ENCODE peak calls at places on chromosomes 2 and 18, in seven cellular contexts. H, S, C, N, K, G and P are unnamed samples.

GRCh38 chr2:3654031-3654430 is 4.0 kb upstream of the ALLC start:
- DNase-seq in G (no peak), H (no peak), C (no peak), N (no peak), S (no peak), K (no peak), P (no peak)

GRCh38 chr18:62720766-62721613 is 5.6 kb downstream of the PHLPP1 start:
- DNase-seq in H (no peak), C (no peak), N (no peak), G (no peak), S (no peak), K (no peak), P (no peak)

GRCh38 chr2:167844714-167845530 is 402.5 kb downstream of the STK39 start:
- DNase-seq in N (peak; percentile 47), S (no peak), C (no peak), H (peak; percentile 89), G (no peak), K (no peak), P (no peak)

GRCh38 chr2:169190197-169190775 is 120.9 kb downstream of the DHRS9 start:
- DNase-seq in C (no peak), S (no peak), K (no peak), N (no peak), H (no peak), G (no peak), P (no peak)

GRCh38 chr18:67815280-67815679 is 298.8 kb upstream of the DSEL start:
- DNase-seq in G (no peak), H (no peak), K (no peak), S (no peak), C (no peak), N (no peak), P (no peak)

GRCh38 chr2:228507870-228508269 is 326.4 kb upstream of the SPHKAP start:
- DNase-seq in C (no peak), N (no peak), S (no peak), H (peak; percentile 75), K (no peak), G (no peak), P (no peak)

GRCh38 chr2:182761903-182762302 is 45.8 kb downstream of the DNAJC10 start:
- DNase-seq in G (no peak), N (no peak), C (no peak), H (no peak), S (no peak), K (no peak), P (no peak)

GRCh38 chr2:157336137-157336721 is 10.6 kb upstream of the ERMN start:
- DNase-seq in S (no peak), K (no peak), C (peak; percentile 22), G (no peak), H (peak; percentile 28), N (peak; percentile 36), P (peak; percentile 54)

GRCh38 chr18:62878305-62878704 is 163.0 kb downstream of the PHLPP1 start:
- DNase-seq in S (no peak), H (no peak), G (no peak), C (no peak), N (no peak), K (no peak), P (no peak)

GRCh38 chr2:74915743-74916142 is 42.7 kb upstream of the POLE4 start:
- DNase-seq in G (no peak), H (no peak), N (no peak), C (no peak), S (no peak), K (no peak), P (no peak)

GRCh38 chr18:63085611-63086010 is 234.0 kb downstream of the BCL2 start:
- DNase-seq in H (no peak), K (no peak), S (no peak), C (no peak), G (peak; percentile 67), N (no peak), P (no peak)

GRCh38 chr18:36833120-36833519 is 4.2 kb downstream of the KIAA1328 start:
- DNase-seq in G (no peak), C (no peak), N (no peak), H (no peak), K (no peak), S (no peak), P (no peak)

GRCh38 chr18:26468931-26469340 is 79.4 kb downstream of the KCTD1 start:
- DNase-seq in N (no peak), K (no peak), H (peak; percentile 76), C (peak; percentile 41), G (no peak), S (no peak), P (peak; percentile 29)

GRCh38 chr2:714005-714741 is 37.0 kb upstream of the TMEM18 start:
- DNase-seq in G (no peak), S (no peak), H (no peak), N (peak; percentile 63), K (peak; percentile 36), C (peak; percentile 76), P (peak; percentile 64)

GRCh38 chr18:70536370-70537062 is 247.7 kb downstream of the SOCS6 start:
- DNase-seq in N (no peak), S (no peak), G (no peak), K (no peak), H (no peak), C (no peak), P (no peak)

GRCh38 chr18:42548493-42548892 is 567.0 kb downstream of the RIT2 start:
- DNase-seq in H (no peak), S (no peak), K (no peak), C (no peak), N (no peak), G (no peak), P (no peak)

GRCh38 chr2:240840435-240841060 is 20.5 kb upstream of the KIF1A start:
- DNase-seq in C (peak; percentile 62), K (peak; percentile 57), G (no peak), H (peak; percentile 83), N (peak; percentile 54), S (no peak), P (peak; percentile 71)

GRCh38 chr2:174681983-174682577 is 82.2 kb downstream of the CHRNA1 start:
- DNase-seq in C (peak; percentile 53), K (peak; percentile 12), H (peak; percentile 46), G (no peak), N (peak; percentile 25), S (peak; percentile 49), P (peak; percentile 26)

GRCh38 chr2:169867579-169867978 is 40.3 kb downstream of the UBR3 start:
- DNase-seq in N (no peak), H (no peak), K (no peak), C (no peak), G (no peak), S (no peak), P (no peak)

GRCh38 chr2:174759381-174760064 is 4.7 kb downstream of the CHRNA1 start:
- DNase-seq in H (no peak), G (no peak), C (no peak), S (no peak), N (peak; percentile 58), K (no peak), P (no peak)

GRCh38 chr2:162085090-162085891 is 11.3 kb upstream of the DPP4 start:
- DNase-seq in G (no peak), N (no peak), C (no peak), K (no peak), H (no peak), S (no peak), P (no peak)

GRCh38 chr2:6008186-6008585 is 316.0 kb downstream of the SOX11 start:
- DNase-seq in C (no peak), H (no peak), K (no peak), G (no peak), S (no peak), N (no peak), P (no peak)

GRCh38 chr2:23418490-23418911 is 33.5 kb downstream of the KLHL29 start:
- DNase-seq in H (no peak), K (peak; percentile 55), N (no peak), G (no peak), C (no peak), S (no peak), P (no peak)

GRCh38 chr2:146666336-146666735 is 1178.5 kb upstream of the ACVR2A start:
- DNase-seq in G (no peak), N (no peak), H (no peak), C (no peak), S (no peak), K (peak; percentile 17), P (no peak)

GRCh38 chr2:88967844-88968243 is 276.4 kb downstream of the RPIA start:
- DNase-seq in H (no peak), K (peak; percentile 58), S (no peak), N (no peak), C (no peak), G (no peak), P (no peak)
- TF ChIP-seq CTCF in H (no peak), K (no peak), S (no peak), N (no peak), C (no peak), G (no peak), P (no peak)

GRCh38 chr2:26009567-26009963 is 24.3 kb upstream of the RAB10 start:
- DNase-seq in N (no peak), C (no peak), H (no peak), S (no peak), G (no peak), K (no peak), P (no peak)

GRCh38 chr2:26011609-26011989 is 22.3 kb upstream of the RAB10 start:
- DNase-seq in K (no peak), G (no peak), C (no peak), H (no peak), S (no peak), N (no peak), P (no peak)

GRCh38 chr2:26011990-26012856 is 21.7 kb upstream of the RAB10 start:
- DNase-seq in K (peak; percentile 55), H (peak; percentile 41), C (no peak), N (peak; percentile 77), S (no peak), G (no peak), P (no peak)

GRCh38 chr2:26008851-26009566 is 24.9 kb upstream of the RAB10 start:
- DNase-seq in K (peak; percentile 96), N (peak; percentile 78), G (peak; percentile 94), S (no peak), H (no peak), C (no peak), P (no peak)

GRCh38 chr2:26010943-26011342 is 22.9 kb upstream of the RAB10 start:
- DNase-seq in C (no peak), G (no peak), K (no peak), H (no peak), N (no peak), S (no peak), P (no peak)
- TF ChIP-seq CTCF in C (no peak), G (no peak), K (no peak), H (no peak), N (no peak), S (no peak), P (no peak)

DNA sequence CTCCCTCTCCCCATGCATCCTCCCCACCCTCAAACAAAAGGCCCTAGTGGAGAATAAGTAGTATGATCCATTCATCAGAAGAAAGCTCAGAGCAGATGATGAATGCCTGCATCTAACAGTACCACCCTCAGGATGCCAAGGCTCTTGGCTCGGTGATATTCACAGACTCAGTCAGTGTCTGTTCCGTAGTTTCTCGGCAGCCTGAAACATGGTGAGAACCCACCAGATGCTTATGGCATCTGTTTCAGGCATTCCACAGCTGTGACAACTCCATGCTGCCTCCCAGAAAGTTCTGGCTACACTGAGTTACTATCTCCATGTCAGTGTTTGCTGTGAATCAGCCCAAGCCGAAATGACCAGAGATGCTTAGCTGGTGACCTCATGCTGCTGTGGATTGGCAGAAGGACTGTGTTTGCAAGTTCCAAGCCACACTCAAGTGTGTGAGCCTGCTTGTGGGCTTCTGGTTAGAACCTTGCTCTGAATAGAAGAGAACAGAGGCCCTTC is 83.9 kb downstream of the WDSUB1 start:
- DNase-seq in S (no peak), G (no peak), C (no peak), N (peak; percentile 26), K (no peak), H (no peak), P (no peak)
- TF ChIP-seq CTCF in S (no peak), G (no peak), C (no peak), N (no peak), K (no peak), H (no peak), P (no peak)

GRCh38 chr2:65583061-65583460 is 150.7 kb upstream of the SPRED2 start:
- DNase-seq in C (no peak), S (no peak), N (no peak), G (no peak), K (no peak), H (no peak), P (no peak)
- TF ChIP-seq CTCF in C (no peak), S (no peak), N (no peak), G (no peak), K (no peak), H (no peak), P (no peak)